ENCODE peak calls at places on chromosomes 1 and 21, in seven cellular contexts. S is T-helper 17 cell; D is upper lobe of right lung; L is sciatic nerve; O is CD4-positive, alpha-beta T cell; M is heart left ventricle; K is activated naive CD8-positive, alpha-beta T cell treated with anti-CD3 and anti-CD28 coated beads, Interleukin-2, amount 10 ng/mL, durations not matched to agents 7 days and 5 days. W is an unnamed sample.

GRCh38 chr1:114902343-114902742 is 47.7 kb downstream of the SYCP1 start:
- ATAC-seq in S (no peak), D (no peak), L (no peak), O (no peak), M (no peak), K (no peak), W (no peak)

GRCh38 chr21:34820051-34820450 is 151.3 kb downstream of the CLIC6 start:
- ATAC-seq in S (no peak), D (peak), L (no peak), O (no peak), M (no peak), K (no peak), W (no peak)

GRCh38 chr1:92563457-92564216 is 76.9 kb upstream of the GFI1 start:
- ATAC-seq in S (no peak), D (no peak), L (no peak), O (no peak), M (no peak), K (peak), W (no peak)

GRCh38 chr1:185398599-185398998 is 81.6 kb upstream of the IVNS1ABP start:
- ATAC-seq in S (no peak), D (no peak), L (no peak), O (no peak), M (no peak), K (no peak), W (no peak)

GRCh38 chr1:56808385-56808784 is 10.8 kb downstream of the FYB2 start:
- ATAC-seq in S (no peak), D (no peak), L (no peak), O (no peak), M (no peak), K (no peak), W (no peak)

GRCh38 chr1:81950845-81951244 is 150.1 kb downstream of the ADGRL2 start:
- ATAC-seq in S (no peak), D (no peak), L (no peak), O (no peak), M (no peak), K (no peak), W (no peak)

GRCh38 chr1:38060557-38060956 is 14.0 kb upstream of the POU3F1 start:
- ATAC-seq in S (no peak), D (no peak), L (no peak), O (no peak), M (no peak), K (no peak), W (no peak)

GRCh38 chr1:89831462-89832113 is 10.8 kb downstream of the LRRC8D start:
- ATAC-seq in S (no peak), D (no peak), L (peak), O (no peak), M (no peak), K (no peak), W (no peak)

GRCh38 chr1:205676597-205676996 is 3.7 kb downstream of the SLC45A3 start:
- ATAC-seq in S (no peak), D (no peak), L (no peak), O (no peak), M (no peak), K (no peak), W (no peak)

GRCh38 chr1:116724765-116725375 is 29.4 kb upstream of the CD2 start:
- ATAC-seq in S (peak), D (peak), L (no peak), O (no peak), M (peak), K (no peak), W (no peak)

GRCh38 chr1:209565759-209566678 is 17.5 kb upstream of the CAMK1G start:
- ATAC-seq in S (peak), D (peak), L (peak), O (peak), M (peak), K (peak), W (peak)

GRCh38 chr21:29647353-29647781 is 292.4 kb downstream of the GRIK1 start:
- ATAC-seq in S (no peak), D (no peak), L (no peak), O (no peak), M (no peak), K (no peak), W (no peak)

GRCh38 chr1:22177354-22178003 is 34.6 kb upstream of the WNT4 start:
- ATAC-seq in S (no peak), D (no peak), L (no peak), O (no peak), M (no peak), K (no peak), W (peak)

GRCh38 chr1:41876533-41877445 is 41.9 kb downstream of the HIVEP3 start:
- ATAC-seq in S (no peak), D (no peak), L (no peak), O (no peak), M (no peak), K (no peak), W (no peak)

GRCh38 chr1:6795661-6796060 is 10.4 kb downstream of the CAMTA1 start:
- ATAC-seq in S (no peak), D (no peak), L (no peak), O (no peak), M (peak), K (no peak), W (no peak)

GRCh38 chr1:208036177-208036808 is 125.4 kb upstream of the CD34 start:
- ATAC-seq in S (no peak), D (no peak), L (peak), O (no peak), M (peak), K (no peak), W (no peak)

GRCh38 chr1:37867784-37868183 is 8.4 kb upstream of the MTF1 start:
- ATAC-seq in S (no peak), D (no peak), L (no peak), O (no peak), M (no peak), K (no peak), W (no peak)

GRCh38 chr21:35169574-35169973 is 120.5 kb upstream of the RUNX1 start:
- ATAC-seq in S (no peak), D (no peak), L (no peak), O (no peak), M (no peak), K (no peak), W (no peak)

GRCh38 chr1:11543796-11544195 is 64.8 kb downstream of the DISP3 start:
- ATAC-seq in S (no peak), D (no peak), L (no peak), O (no peak), M (no peak), K (no peak), W (no peak)

GRCh38 chr1:39046811-39047210 is 20.7 kb downstream of the NDUFS5 start:
- ATAC-seq in S (no peak), D (no peak), L (peak), O (no peak), M (peak), K (no peak), W (no peak)

GRCh38 chr1:110339427-110340206 is 440 bp downstream of the RBM15 start:
- ATAC-seq in S (no peak), D (peak), L (no peak), O (no peak), M (peak), K (no peak), W (no peak)

GRCh38 chr1:150178543-150178942 is 28.8 kb downstream of the PLEKHO1 start:
- ATAC-seq in S (no peak), D (peak), L (no peak), O (no peak), M (no peak), K (no peak), W (no peak)

GRCh38 chr1:197976368-197976767 is 59.2 kb downstream of the LHX9 start:
- ATAC-seq in S (no peak), D (no peak), L (no peak), O (no peak), M (no peak), K (no peak), W (no peak)

GRCh38 chr1:181397841-181398240 is 85.5 kb upstream of the CACNA1E start:
- ATAC-seq in S (peak), D (no peak), L (no peak), O (peak), M (no peak), K (peak), W (no peak)

GRCh38 chr1:48471603-48472576 is at the start of gene SPATA6:
- ATAC-seq in S (peak), D (peak), L (peak), O (peak), M (peak), K (peak), W (peak)

GRCh38 chr1:45026446-45026845 is 14.4 kb downstream of the UROD start:
- ATAC-seq in S (no peak), D (no peak), L (no peak), O (no peak), M (no peak), K (no peak), W (no peak)

GRCh38 chr21:31946236-31946635 is 73.4 kb downstream of the HUNK start:
- ATAC-seq in S (no peak), D (no peak), L (no peak), O (no peak), M (no peak), K (no peak), W (no peak)

GRCh38 chr1:15328785-15329480 is 80.8 kb upstream of the EFHD2 start:
- ATAC-seq in S (no peak), D (peak), L (peak), O (no peak), M (peak), K (no peak), W (peak)

GRCh38 chr1:160277987-160278386 is 6.9 kb downstream of the PEX19 start:
- ATAC-seq in S (no peak), D (no peak), L (no peak), O (no peak), M (no peak), K (no peak), W (no peak)

GRCh38 chr1:1347663-1348419 is 1.4 kb downstream of the DVL1 start:
- ATAC-seq in S (no peak), D (peak), L (peak), O (no peak), M (peak), K (no peak), W (peak)

GRCh38 chr1:51439895-51440294 is 79.2 kb downstream of the EPS15 start:
- ATAC-seq in S (no peak), D (no peak), L (no peak), O (no peak), M (no peak), K (no peak), W (no peak)

GRCh38 chr1:243850013-243850367 is at the start of gene AKT3:
- ATAC-seq in S (no peak), D (peak), L (no peak), O (no peak), M (no peak), K (no peak), W (peak)

GRCh38 chr1:224199679-224200078 is 16.6 kb downstream of the DEGS1 start:
- ATAC-seq in S (no peak), D (no peak), L (no peak), O (no peak), M (no peak), K (no peak), W (peak)

GRCh38 chr1:55572878-55573734 is 357.9 kb upstream of the USP24 start:
- ATAC-seq in S (no peak), D (no peak), L (no peak), O (no peak), M (peak), K (no peak), W (no peak)

GRCh38 chr1:232600430-232601258 is 29.3 kb downstream of the SIPA1L2 start:
- ATAC-seq in S (peak), D (peak), L (peak), O (peak), M (peak), K (no peak), W (no peak)

GRCh38 chr21:45294509-45295291 is 7.0 kb upstream of the POFUT2 start:
- ATAC-seq in S (no peak), D (peak), L (peak), O (no peak), M (peak), K (no peak), W (peak)

GRCh38 chr1:164991763-164992162 is 364.8 kb downstream of the LMX1A start:
- ATAC-seq in S (no peak), D (no peak), L (no peak), O (no peak), M (no peak), K (no peak), W (no peak)

GRCh38 chr1:40315239-40315794 is 1.8 kb downstream of the COL9A2 start:
- ATAC-seq in S (peak), D (peak), L (peak), O (peak), M (peak), K (peak), W (peak)

GRCh38 chr1:25832336-25833037 is 12.7 kb downstream of the MTFR1L start:
- ATAC-seq in S (no peak), D (no peak), L (no peak), O (no peak), M (no peak), K (no peak), W (peak)

GRCh38 chr1:24503003-24503751 is 541 bp downstream of the RCAN3 start:
- ATAC-seq in S (peak), D (no peak), L (no peak), O (peak), M (no peak), K (no peak), W (peak)

W was measured in esophagus mucosa.